ENCODE peak calls at places on chromosomes 12 and 14, in six cellular contexts. H is SK-MEL-5, Z is HFFc6, L is MV-4-11, M is H54, P is progenitor cell of endocrine pancreas. X is an unnamed sample.

GRCh38 chr12:52280796-52281560 is 6.5 kb downstream of the KRT86 start:
- DNase-seq in L (no peak), Z (peak), M (peak), H (peak), P (no peak), X (no peak)

GRCh38 chr12:53725824-53726223 is 1.4 kb downstream of the CALCOCO1 start:
- DNase-seq in P (no peak), H (no peak), M (no peak), L (no peak), Z (no peak), X (no peak)

GRCh38 chr12:131370791-131371579 is 339.9 kb upstream of the SFSWAP start:
- DNase-seq in M (no peak), L (no peak), Z (no peak), H (no peak), P (no peak), X (no peak)

GRCh38 chr12:121334513-121335343 is 17.5 kb downstream of the ANAPC5 start:
- DNase-seq in P (no peak), M (peak), Z (peak), L (peak), H (peak), X (peak)

GRCh38 chr14:54838931-54839512 is 63.6 kb downstream of the GCH1 start:
- DNase-seq in M (no peak), H (no peak), Z (no peak), P (no peak), L (no peak), X (no peak)

GRCh38 chr14:104694991-104695659 is 5.7 kb downstream of the INF2 start:
- DNase-seq in Z (no peak), L (no peak), M (peak), H (no peak), P (no peak), X (peak)

GRCh38 chr12:104292872-104293794 is 10.4 kb upstream of the EID3 start:
- DNase-seq in L (no peak), P (no peak), H (no peak), M (no peak), Z (no peak), X (no peak)

GRCh38 chr14:104680056-104680805 is 9.2 kb upstream of the INF2 start:
- DNase-seq in M (peak), Z (peak), L (peak), P (no peak), H (no peak), X (no peak)

GRCh38 chr12:18430425-18431048 is 169.2 kb downstream of the PIK3C2G start:
- DNase-seq in Z (peak), L (peak), H (peak), P (peak), M (peak), X (peak)